ENCODE peak calls at places on chromosomes 12 and 14, in eight cellular contexts. One of them, this sample, is unnamed.

GRCh38 chr12:78157199-78157598 is 326.5 kb downstream of the NAV3 start:
- DNase-seq in GM04503: no peak
- DNase-seq in GM12891: no peak
- DNase-seq in iPS-NIHi11: no peak
- DNase-seq in NCI-H2029 treated with DMSO at 0.1 percent for 48 hours: no peak
- DNase-seq in T-helper 2 cell: no peak
- DNase-seq in GM06990: no peak
- DNase-seq in kidney epithelial cell: no peak
- DNase-seq in this sample: no peak

GRCh38 chr12:12719496-12719895 is 2.3 kb downstream of the CDKN1B start:
- DNase-seq in GM04503: no peak
- DNase-seq in GM12891: no peak
- DNase-seq in iPS-NIHi11: no peak
- DNase-seq in NCI-H2029 treated with DMSO at 0.1 percent for 48 hours: no peak
- DNase-seq in T-helper 2 cell: no peak
- DNase-seq in GM06990: no peak
- DNase-seq in kidney epithelial cell: no peak
- DNase-seq in this sample: no peak

GRCh38 chr12:132946507-132946820 is 9.6 kb downstream of the ZNF605 start:
- DNase-seq in GM04503: no peak
- DNase-seq in GM12891: no peak
- DNase-seq in iPS-NIHi11: no peak
- DNase-seq in NCI-H2029 treated with DMSO at 0.1 percent for 48 hours: no peak
- DNase-seq in T-helper 2 cell: no peak
- DNase-seq in GM06990: no peak
- DNase-seq in kidney epithelial cell: no peak
- DNase-seq in this sample: no peak

GRCh38 chr12:102955926-102956737 is 1.3 kb upstream of the ASCL1 start:
- DNase-seq in GM04503: no peak
- DNase-seq in GM12891: no peak
- DNase-seq in iPS-NIHi11: peak
- DNase-seq in NCI-H2029 treated with DMSO at 0.1 percent for 48 hours: no peak
- DNase-seq in T-helper 2 cell: no peak
- DNase-seq in GM06990: no peak
- DNase-seq in kidney epithelial cell: no peak
- DNase-seq in this sample: peak

GRCh38 chr14:34629657-34630529 is at the start of gene SNX6:
- DNase-seq in GM04503: no peak
- DNase-seq in GM12891: peak
- DNase-seq in iPS-NIHi11: peak
- DNase-seq in NCI-H2029 treated with DMSO at 0.1 percent for 48 hours: peak
- DNase-seq in T-helper 2 cell: peak
- DNase-seq in GM06990: peak
- DNase-seq in kidney epithelial cell: peak
- DNase-seq in this sample: peak

GRCh38 chr12:48336066-48336465 is 14.7 kb downstream of the ZNF641 start:
- DNase-seq in GM04503: no peak
- DNase-seq in GM12891: no peak
- DNase-seq in iPS-NIHi11: no peak
- DNase-seq in NCI-H2029 treated with DMSO at 0.1 percent for 48 hours: no peak
- DNase-seq in T-helper 2 cell: no peak
- DNase-seq in GM06990: no peak
- DNase-seq in kidney epithelial cell: no peak
- DNase-seq in this sample: no peak

GRCh38 chr12:56028511-56029165 is 7.8 kb downstream of the IKZF4 start:
- DNase-seq in GM04503: no peak
- DNase-seq in GM12891: no peak
- DNase-seq in iPS-NIHi11: no peak
- DNase-seq in NCI-H2029 treated with DMSO at 0.1 percent for 48 hours: no peak
- DNase-seq in T-helper 2 cell: no peak
- DNase-seq in GM06990: no peak
- DNase-seq in kidney epithelial cell: no peak
- DNase-seq in this sample: no peak

GRCh38 chr14:22838631-22839041 is 2.3 kb downstream of the MMP14 start:
- DNase-seq in GM04503: no peak
- DNase-seq in GM12891: no peak
- DNase-seq in iPS-NIHi11: no peak
- DNase-seq in NCI-H2029 treated with DMSO at 0.1 percent for 48 hours: no peak
- DNase-seq in T-helper 2 cell: no peak
- DNase-seq in GM06990: no peak
- DNase-seq in kidney epithelial cell: no peak
- DNase-seq in this sample: no peak

GRCh38 chr12:92987362-92987761 is 58.3 kb upstream of the EEA1 start:
- DNase-seq in GM04503: peak
- DNase-seq in GM12891: no peak
- DNase-seq in iPS-NIHi11: peak
- DNase-seq in NCI-H2029 treated with DMSO at 0.1 percent for 48 hours: peak
- DNase-seq in T-helper 2 cell: no peak
- DNase-seq in GM06990: peak
- DNase-seq in kidney epithelial cell: no peak
- DNase-seq in this sample: peak

GRCh38 chr14:54354096-54354495 is 42.7 kb upstream of the CDKN3 start:
- DNase-seq in GM04503: no peak
- DNase-seq in GM12891: no peak
- DNase-seq in iPS-NIHi11: no peak
- DNase-seq in NCI-H2029 treated with DMSO at 0.1 percent for 48 hours: no peak
- DNase-seq in T-helper 2 cell: no peak
- DNase-seq in GM06990: no peak
- DNase-seq in kidney epithelial cell: no peak
- DNase-seq in this sample: no peak

GRCh38 chr12:52280796-52281560 is 6.5 kb downstream of the KRT86 start:
- DNase-seq in GM04503: peak
- DNase-seq in GM12891: no peak
- DNase-seq in iPS-NIHi11: peak
- DNase-seq in NCI-H2029 treated with DMSO at 0.1 percent for 48 hours: no peak
- DNase-seq in T-helper 2 cell: no peak
- DNase-seq in GM06990: no peak
- DNase-seq in kidney epithelial cell: peak
- DNase-seq in this sample: no peak

GRCh38 chr14:46036099-46036498 is 615.5 kb downstream of the RPL10L start:
- DNase-seq in GM04503: no peak
- DNase-seq in GM12891: no peak
- DNase-seq in iPS-NIHi11: no peak
- DNase-seq in NCI-H2029 treated with DMSO at 0.1 percent for 48 hours: no peak
- DNase-seq in T-helper 2 cell: no peak
- DNase-seq in GM06990: no peak
- DNase-seq in kidney epithelial cell: no peak
- DNase-seq in this sample: no peak

GRCh38 chr12:54036620-54037359 is 3.9 kb downstream of the HOXC5 start:
- DNase-seq in GM04503: no peak
- DNase-seq in GM12891: no peak
- DNase-seq in iPS-NIHi11: no peak
- DNase-seq in NCI-H2029 treated with DMSO at 0.1 percent for 48 hours: no peak
- DNase-seq in T-helper 2 cell: no peak
- DNase-seq in GM06990: no peak
- DNase-seq in kidney epithelial cell: no peak
- DNase-seq in this sample: peak

GRCh38 chr14:100777366-100778077 is 48.4 kb upstream of the MEG3 start:
- DNase-seq in GM04503: no peak
- DNase-seq in GM12891: no peak
- DNase-seq in iPS-NIHi11: no peak
- DNase-seq in NCI-H2029 treated with DMSO at 0.1 percent for 48 hours: no peak
- DNase-seq in T-helper 2 cell: no peak
- DNase-seq in GM06990: no peak
- DNase-seq in kidney epithelial cell: no peak
- DNase-seq in this sample: no peak

GRCh38 chr14:54567224-54567633 is 301 bp downstream of the SAMD4A start:
- DNase-seq in GM04503: no peak
- DNase-seq in GM12891: peak
- DNase-seq in iPS-NIHi11: peak
- DNase-seq in NCI-H2029 treated with DMSO at 0.1 percent for 48 hours: no peak
- DNase-seq in T-helper 2 cell: no peak
- DNase-seq in GM06990: no peak
- DNase-seq in kidney epithelial cell: no peak
- DNase-seq in this sample: no peak

GRCh38 chr12:131385313-131386166 is 325.4 kb upstream of the SFSWAP start:
- DNase-seq in GM04503: no peak
- DNase-seq in GM12891: no peak
- DNase-seq in iPS-NIHi11: no peak
- DNase-seq in NCI-H2029 treated with DMSO at 0.1 percent for 48 hours: no peak
- DNase-seq in T-helper 2 cell: no peak
- DNase-seq in GM06990: no peak
- DNase-seq in kidney epithelial cell: no peak
- DNase-seq in this sample: no peak

GRCh38 chr12:16350682-16351081 is 3.2 kb downstream of the MGST1 start:
- DNase-seq in GM04503: peak
- DNase-seq in GM12891: no peak
- DNase-seq in iPS-NIHi11: no peak
- DNase-seq in NCI-H2029 treated with DMSO at 0.1 percent for 48 hours: no peak
- DNase-seq in T-helper 2 cell: no peak
- DNase-seq in GM06990: no peak
- DNase-seq in kidney epithelial cell: peak
- DNase-seq in this sample: no peak

GRCh38 chr12:66010787-66011547 is 119.6 kb downstream of the LLPH start:
- DNase-seq in GM04503: no peak
- DNase-seq in GM12891: no peak
- DNase-seq in iPS-NIHi11: no peak
- DNase-seq in NCI-H2029 treated with DMSO at 0.1 percent for 48 hours: no peak
- DNase-seq in T-helper 2 cell: no peak
- DNase-seq in GM06990: no peak
- DNase-seq in kidney epithelial cell: no peak
- DNase-seq in this sample: no peak

GRCh38 chr14:68509188-68509953 is 283.5 kb downstream of the ZFP36L1 start:
- DNase-seq in GM04503: no peak
- DNase-seq in GM12891: no peak
- DNase-seq in iPS-NIHi11: no peak
- DNase-seq in NCI-H2029 treated with DMSO at 0.1 percent for 48 hours: no peak
- DNase-seq in T-helper 2 cell: no peak
- DNase-seq in GM06990: no peak
- DNase-seq in kidney epithelial cell: no peak
- DNase-seq in this sample: no peak

GRCh38 chr14:105817971-105818711 is 291.8 kb downstream of the TMEM121 start:
- DNase-seq in GM04503: no peak
- DNase-seq in GM12891: peak
- DNase-seq in iPS-NIHi11: no peak
- DNase-seq in NCI-H2029 treated with DMSO at 0.1 percent for 48 hours: no peak
- DNase-seq in T-helper 2 cell: no peak
- DNase-seq in GM06990: no peak
- DNase-seq in kidney epithelial cell: no peak
- DNase-seq in this sample: no peak

GRCh38 chr12:38456769-38457168 is 140.2 kb downstream of the ALG10B start:
- DNase-seq in GM04503: no peak
- DNase-seq in GM12891: no peak
- DNase-seq in iPS-NIHi11: no peak
- DNase-seq in NCI-H2029 treated with DMSO at 0.1 percent for 48 hours: no peak
- DNase-seq in T-helper 2 cell: no peak
- DNase-seq in GM06990: no peak
- DNase-seq in kidney epithelial cell: no peak
- DNase-seq in this sample: no peak

GRCh38 chr12:70661762-70662161 is 24.5 kb upstream of the PTPRB start:
- DNase-seq in GM04503: peak
- DNase-seq in GM12891: no peak
- DNase-seq in iPS-NIHi11: no peak
- DNase-seq in NCI-H2029 treated with DMSO at 0.1 percent for 48 hours: no peak
- DNase-seq in T-helper 2 cell: no peak
- DNase-seq in GM06990: no peak
- DNase-seq in kidney epithelial cell: peak
- DNase-seq in this sample: no peak

GRCh38 chr14:95901014-95901413 is 24.4 kb downstream of the TUNAR start:
- DNase-seq in GM04503: peak
- DNase-seq in GM12891: no peak
- DNase-seq in iPS-NIHi11: no peak
- DNase-seq in NCI-H2029 treated with DMSO at 0.1 percent for 48 hours: no peak
- DNase-seq in T-helper 2 cell: no peak
- DNase-seq in GM06990: no peak
- DNase-seq in kidney epithelial cell: no peak
- DNase-seq in this sample: no peak

GRCh38 chr12:28033538-28033915 is 61.0 kb upstream of the PTHLH start:
- DNase-seq in GM04503: no peak
- DNase-seq in GM12891: no peak
- DNase-seq in iPS-NIHi11: no peak
- DNase-seq in NCI-H2029 treated with DMSO at 0.1 percent for 48 hours: no peak
- DNase-seq in T-helper 2 cell: no peak
- DNase-seq in GM06990: no peak
- DNase-seq in kidney epithelial cell: no peak
- DNase-seq in this sample: no peak

GRCh38 chr12:49954863-49955830 is 4.6 kb downstream of the AQP2 start:
- DNase-seq in GM04503: no peak
- DNase-seq in GM12891: no peak
- DNase-seq in iPS-NIHi11: peak
- DNase-seq in NCI-H2029 treated with DMSO at 0.1 percent for 48 hours: no peak
- DNase-seq in T-helper 2 cell: no peak
- DNase-seq in GM06990: no peak
- DNase-seq in kidney epithelial cell: no peak
- DNase-seq in this sample: no peak

GRCh38 chr14:25004389-25004809 is 45.5 kb downstream of the STXBP6 start:
- DNase-seq in GM04503: no peak
- DNase-seq in GM12891: no peak
- DNase-seq in iPS-NIHi11: no peak
- DNase-seq in NCI-H2029 treated with DMSO at 0.1 percent for 48 hours: no peak
- DNase-seq in T-helper 2 cell: no peak
- DNase-seq in GM06990: no peak
- DNase-seq in kidney epithelial cell: no peak
- DNase-seq in this sample: no peak

This sample was measured in NCI-H2107.